ENCODE peak calls at places on chromosomes 13 and 19, in four cellular contexts. U is A549, L is HepG2, C is H1. E is an unnamed sample.

GRCh38 chr19:13024958-13025653 is 29.8 kb downstream of the NFIX start:
- DNase-seq in L (no peak), C (peak), U (no peak), E (no peak)

GRCh38 chr19:32605544-32605943 is 24.6 kb downstream of the PDCD5 start:
- DNase-seq in L (no peak), C (no peak), U (no peak), E (no peak)

GRCh38 chr13:93248627-93249047 is 22.0 kb downstream of the GPC6 start:
- DNase-seq in C (no peak), U (no peak), L (peak), E (peak)

GRCh38 chr13:114109646-114110045 is 22.8 kb downstream of the RASA3 start:
- DNase-seq in L (no peak), U (no peak), C (no peak), E (no peak)

GRCh38 chr19:46659151-46660007 is 1.6 kb downstream of the DACT3 start:
- DNase-seq in U (peak), L (no peak), C (peak), E (peak)

GRCh38 chr19:58554494-58555368 is at the start of gene CHMP2A:
- DNase-seq in L (peak), C (peak), U (peak), E (peak)

GRCh38 chr13:43307221-43307920 is 284.0 kb downstream of the DNAJC15 start:
- DNase-seq in U (no peak), C (no peak), L (no peak), E (no peak)

GRCh38 chr13:103517066-103517767 is 451.0 kb upstream of the SLC10A2 start:
- DNase-seq in U (no peak), L (no peak), C (no peak), E (no peak)

GRCh38 chr19:38910488-38910887 is 1.5 kb downstream of the CCER2 start:
- DNase-seq in L (no peak), U (no peak), C (no peak), E (no peak)

GRCh38 chr19:44796701-44797115 is 12.2 kb upstream of the BCAM start:
- DNase-seq in L (peak), C (no peak), U (no peak), E (no peak)

GRCh38 chr13:44045179-44045562 is 165.5 kb downstream of the LACC1 start:
- DNase-seq in L (no peak), C (no peak), U (no peak), E (no peak)

GRCh38 chr19:35143231-35143715 is at the start of gene FXYD7:
- DNase-seq in C (peak), U (no peak), L (no peak), E (no peak)

GRCh38 chr13:66716502-66716901 is 513.6 kb downstream of the PCDH9 start:
- DNase-seq in C (no peak), U (no peak), L (no peak), E (no peak)

GRCh38 chr13:42041017-42041683 is 7.3 kb upstream of the DGKH start:
- DNase-seq in C (peak), L (no peak), U (peak), E (peak)

GRCh38 chr13:25059166-25059565 is 36.8 kb upstream of the PABPC3 start:
- DNase-seq in U (no peak), L (no peak), C (no peak), E (no peak)

GRCh38 chr19:46191972-46192371 is 37.6 kb upstream of the IGFL1 start:
- DNase-seq in L (no peak), U (no peak), C (no peak), E (no peak)

GRCh38 chr13:18991054-18991453 is 190.6 kb downstream of the TUBA3C start:
- DNase-seq in U (no peak), C (no peak), L (no peak), E (no peak)

GRCh38 chr13:84985860-84986259 is 813.4 kb downstream of the SLITRK6 start:
- DNase-seq in U (no peak), L (no peak), C (no peak), E (no peak)

GRCh38 chr13:74070065-74070464 is 64.1 kb downstream of the KLF12 start:
- DNase-seq in C (no peak), U (no peak), L (no peak), E (no peak)
- TF ChIP-seq PHF8 in C (no peak), U (no peak), L (no peak), E (no peak)

DNA sequence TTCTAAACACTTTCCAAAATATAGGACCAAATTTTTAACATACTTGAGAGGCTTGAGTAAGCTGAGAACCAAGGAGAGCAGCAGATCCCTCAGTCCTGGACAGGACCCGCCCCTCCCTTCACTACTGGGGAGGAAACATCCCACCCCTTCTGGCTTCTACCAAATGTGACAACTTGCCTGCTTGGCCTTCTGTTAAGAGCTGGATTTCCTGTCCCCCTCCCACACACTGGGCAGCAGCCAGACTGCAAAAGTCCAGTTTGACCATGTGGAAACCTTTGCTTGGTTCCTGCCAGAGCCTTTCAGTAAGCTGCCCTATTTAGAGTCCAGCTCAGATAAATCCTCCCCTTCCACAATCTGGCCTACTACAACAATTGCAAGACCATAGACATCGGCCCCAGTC is 84.3 kb downstream of the FGF14 start:
- DNase-seq in C (no peak), U (no peak), L (no peak), E (no peak)
- TF ChIP-seq PHF8 in C (no peak), U (no peak), L (no peak), E (no peak)

DNA sequence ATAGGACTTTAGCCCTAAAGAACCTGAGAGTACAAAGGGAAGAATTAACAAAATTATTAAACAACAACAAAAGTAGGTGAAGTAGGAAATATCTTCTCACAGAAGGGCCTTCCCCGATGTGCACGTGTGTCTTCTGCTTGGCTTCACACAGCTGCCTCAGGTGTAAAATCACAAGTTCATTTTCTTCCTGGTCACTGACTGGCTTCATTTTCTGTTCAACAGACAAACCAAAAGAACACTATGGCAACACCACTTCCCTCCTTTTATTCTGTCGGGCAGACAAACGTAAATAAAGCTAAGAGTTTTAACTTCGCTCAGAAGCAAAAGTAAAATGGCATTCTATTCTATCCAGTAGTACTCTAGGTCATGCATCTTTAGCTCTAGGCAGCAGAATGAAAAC is 140.9 kb downstream of the TBC1D4 start:
- DNase-seq in L (no peak), C (no peak), U (no peak), E (no peak)
- TF ChIP-seq PHF8 in L (no peak), C (no peak), U (no peak), E (no peak)

DNA sequence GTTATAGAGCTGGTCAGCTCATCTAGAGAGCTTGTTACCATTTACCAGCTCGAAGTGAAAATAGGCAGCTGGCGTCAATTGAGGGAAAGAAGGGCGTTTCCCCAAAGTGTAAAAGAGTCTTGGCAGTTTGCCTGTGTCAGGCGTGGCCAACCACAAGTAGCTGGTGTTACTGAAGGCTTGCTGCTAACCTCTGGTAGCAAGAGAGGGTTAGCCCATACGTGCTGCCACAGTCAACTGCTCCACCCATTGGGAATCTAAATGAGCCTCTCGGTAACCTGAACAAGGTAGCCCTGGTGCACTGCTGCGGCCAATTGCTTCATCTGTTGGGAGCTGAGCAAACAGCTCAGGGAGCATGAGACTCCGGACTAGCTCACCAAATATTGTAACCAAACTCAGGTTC is 314.9 kb upstream of the SLITRK5 start:
- DNase-seq in L (no peak), C (no peak), U (no peak), E (peak)
- TF ChIP-seq PHF8 in L (no peak), C (no peak), U (no peak), E (no peak)

GRCh38 chr19:31127132-31127967 is 221.9 kb downstream of the TSHZ3 start:
- DNase-seq in C (no peak), U (peak), L (no peak), E (no peak)

GRCh38 chr19:31132753-31133110 is 216.5 kb downstream of the TSHZ3 start:
- DNase-seq in C (no peak), U (no peak), L (no peak), E (no peak)

GRCh38 chr19:31126236-31126635 is 223.0 kb downstream of the TSHZ3 start:
- DNase-seq in L (no peak), C (no peak), U (no peak), E (no peak)

GRCh38 chr19:31125071-31125470 is 224.2 kb downstream of the TSHZ3 start:
- DNase-seq in C (no peak), L (no peak), U (no peak), E (no peak)

GRCh38 chr19:31128291-31128690 is 220.9 kb downstream of the TSHZ3 start:
- DNase-seq in U (no peak), C (no peak), L (no peak), E (no peak)
- TF ChIP-seq PHF8 in U (no peak), C (no peak), L (no peak), E (no peak)

GRCh38 chr13:98326274-98326673 is 149.2 kb upstream of the RNF113B start:
- DNase-seq in U (no peak), C (no peak), L (no peak), E (no peak)

GRCh38 chr13:98328511-98328910 is 151.4 kb upstream of the RNF113B start:
- DNase-seq in U (no peak), L (no peak), C (no peak), E (no peak)

GRCh38 chr13:98327326-98328314 is 150.6 kb upstream of the RNF113B start:
- DNase-seq in U (no peak), L (peak), C (no peak), E (no peak)

GRCh38 chr13:98324105-98324504 is 147.0 kb upstream of the RNF113B start:
- DNase-seq in C (no peak), U (no peak), L (no peak), E (no peak)

GRCh38 chr13:98325724-98326123 is 148.7 kb upstream of the RNF113B start:
- DNase-seq in L (no peak), U (no peak), C (no peak), E (no peak)
- TF ChIP-seq PHF8 in L (no peak), U (no peak), C (no peak), E (no peak)

GRCh38 chr13:32311188-32311897 is 3.8 kb downstream of the ZAR1L start:
- DNase-seq in U (no peak), C (no peak), L (no peak), E (no peak)

GRCh38 chr13:32305646-32306045 is 9.5 kb downstream of the ZAR1L start:
- DNase-seq in U (no peak), C (no peak), L (no peak), E (no peak)

GRCh38 chr13:32314271-32314967 is 744 bp downstream of the ZAR1L start:
- DNase-seq in C (no peak), L (no peak), U (no peak), E (no peak)

GRCh38 chr13:32309312-32309711 is 5.9 kb downstream of the ZAR1L start:
- DNase-seq in C (no peak), U (no peak), L (no peak), E (no peak)

GRCh38 chr13:32309812-32310706 is 5.1 kb downstream of the ZAR1L start:
- DNase-seq in L (peak), C (peak), U (peak), E (peak)
- TF ChIP-seq PHF8 in L (no peak), C (no peak), U (no peak), E (no peak)

DNA sequence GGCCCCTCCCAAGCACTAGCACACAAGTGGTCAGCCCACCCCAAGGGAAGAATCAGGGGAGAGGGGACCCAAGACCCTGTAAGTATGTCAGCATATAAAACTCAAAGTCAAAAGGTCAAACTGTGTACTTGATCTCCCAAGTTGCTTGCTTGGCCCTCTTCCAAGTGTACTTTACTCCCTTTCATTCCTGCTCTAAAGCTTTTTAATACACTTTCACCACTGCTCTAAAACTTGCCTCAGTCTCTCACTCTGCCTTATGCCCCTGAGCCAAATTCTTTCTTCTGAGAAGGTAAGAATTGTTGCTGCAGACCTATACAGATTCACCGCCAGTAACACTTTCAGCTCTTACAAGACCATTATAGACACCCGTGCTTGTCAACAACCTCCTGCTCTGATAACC is 15.1 kb upstream of the RNASEH2B start:
- DNase-seq in C (no peak), L (no peak), U (no peak), E (no peak)
- TF ChIP-seq PHF8 in C (no peak), L (no peak), U (no peak), E (no peak)

DNA sequence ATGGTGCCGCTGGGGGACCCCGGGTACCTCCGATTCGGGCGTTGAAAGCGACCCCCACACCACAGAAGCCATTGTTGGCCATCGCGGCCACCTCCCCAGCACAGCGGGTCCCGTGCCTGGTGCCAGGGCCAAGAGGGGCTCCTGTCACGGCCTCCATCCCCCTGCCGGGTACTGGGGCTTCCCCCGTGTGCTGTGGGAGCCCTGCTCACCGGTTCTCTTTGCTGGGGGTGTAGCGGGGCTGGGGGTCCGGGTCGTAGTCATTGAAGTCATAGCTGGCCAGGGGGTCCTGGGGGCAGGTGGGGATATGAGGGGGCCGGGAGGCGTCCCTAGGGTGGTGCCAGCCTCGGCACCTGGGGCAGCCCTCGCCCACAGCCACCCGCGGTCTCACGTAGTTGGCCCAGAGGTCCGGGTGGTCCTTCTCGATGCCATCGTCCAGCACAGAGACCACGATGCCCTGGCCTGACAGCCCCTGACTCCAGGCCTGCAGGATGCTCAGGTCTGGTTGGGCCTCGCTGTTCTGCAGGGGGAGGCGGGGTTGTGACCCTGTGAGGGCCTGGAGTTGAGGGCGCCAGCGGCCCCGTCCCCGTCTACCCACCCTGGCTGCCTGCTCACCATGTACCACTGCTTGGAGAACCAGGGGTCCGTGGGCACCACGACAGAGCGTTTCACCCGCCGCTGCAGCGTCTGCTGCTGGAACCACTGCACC is 2.4 kb downstream of the PCSK4 start:
- DNase-seq in U (no peak), L (no peak), C (no peak), E (no peak)
- TF ChIP-seq PHF8 in U (no peak), L (no peak), C (no peak), E (no peak)

E was measured in K562.